ENCODE peak calls at places on chromosomes 7 and 10, in seven cellular contexts. One of them, this sample, is unnamed.

GRCh38 chr7:93025389-93025788 is 92.4 kb downstream of the SAMD9 start:
- DNase-seq in naive thymus-derived CD4-positive, alpha-beta T cell: no peak
- DNase-seq in mucosa of gallbladder: no peak
- DNase-seq in GM04504: no peak
- DNase-seq in posterior vena cava: no peak
- DNase-seq in GM23338: no peak
- DNase-seq in BJ: no peak
- DNase-seq in this sample: no peak

GRCh38 chr10:118290471-118290995 is 51.6 kb downstream of the FAM204A start:
- DNase-seq in BJ: no peak
- DNase-seq in GM04504: no peak
- DNase-seq in posterior vena cava: no peak
- DNase-seq in GM23338: no peak
- DNase-seq in naive thymus-derived CD4-positive, alpha-beta T cell: no peak
- DNase-seq in mucosa of gallbladder: no peak
- DNase-seq in this sample: no peak

GRCh38 chr7:53398566-53398965 is 363.1 kb downstream of the POM121L12 start:
- DNase-seq in naive thymus-derived CD4-positive, alpha-beta T cell: no peak
- DNase-seq in GM23338: no peak
- DNase-seq in GM04504: no peak
- DNase-seq in posterior vena cava: no peak
- DNase-seq in BJ: no peak
- DNase-seq in mucosa of gallbladder: no peak
- DNase-seq in this sample: no peak

GRCh38 chr7:54722026-54722425 is 37.0 kb downstream of the SEC61G start:
- DNase-seq in posterior vena cava: no peak
- DNase-seq in mucosa of gallbladder: no peak
- DNase-seq in GM04504: no peak
- DNase-seq in GM23338: no peak
- DNase-seq in BJ: no peak
- DNase-seq in naive thymus-derived CD4-positive, alpha-beta T cell: no peak
- DNase-seq in this sample: no peak

GRCh38 chr7:36303202-36304098 is 86.2 kb upstream of the ANLN start:
- DNase-seq in naive thymus-derived CD4-positive, alpha-beta T cell: no peak
- DNase-seq in mucosa of gallbladder: peak
- DNase-seq in posterior vena cava: peak
- DNase-seq in GM23338: no peak
- DNase-seq in GM04504: peak
- DNase-seq in BJ: peak
- DNase-seq in this sample: peak

GRCh38 chr10:106571216-106571954 is 593.1 kb downstream of the SORCS1 start:
- DNase-seq in mucosa of gallbladder: no peak
- DNase-seq in naive thymus-derived CD4-positive, alpha-beta T cell: no peak
- DNase-seq in BJ: no peak
- DNase-seq in GM04504: no peak
- DNase-seq in posterior vena cava: no peak
- DNase-seq in GM23338: peak
- DNase-seq in this sample: peak

GRCh38 chr7:22990588-22990949 is 23.4 kb downstream of the HYCC1 start:
- DNase-seq in posterior vena cava: no peak
- DNase-seq in GM23338: no peak
- DNase-seq in BJ: no peak
- DNase-seq in GM04504: peak
- DNase-seq in naive thymus-derived CD4-positive, alpha-beta T cell: no peak
- DNase-seq in mucosa of gallbladder: no peak
- DNase-seq in this sample: no peak

GRCh38 chr10:112360308-112361270 is 13.3 kb upstream of the ACSL5 start:
- DNase-seq in posterior vena cava: peak
- DNase-seq in GM23338: peak
- DNase-seq in GM04504: no peak
- DNase-seq in BJ: no peak
- DNase-seq in naive thymus-derived CD4-positive, alpha-beta T cell: no peak
- DNase-seq in mucosa of gallbladder: peak
- DNase-seq in this sample: no peak

GRCh38 chr7:137836113-137836509 is 10.7 kb downstream of the DGKI start:
- DNase-seq in naive thymus-derived CD4-positive, alpha-beta T cell: no peak
- DNase-seq in GM04504: no peak
- DNase-seq in mucosa of gallbladder: no peak
- DNase-seq in BJ: no peak
- DNase-seq in posterior vena cava: no peak
- DNase-seq in GM23338: no peak
- DNase-seq in this sample: no peak

GRCh38 chr7:55224111-55224510 is 141.0 kb upstream of the LANCL2 start:
- DNase-seq in naive thymus-derived CD4-positive, alpha-beta T cell: no peak
- DNase-seq in GM23338: no peak
- DNase-seq in BJ: no peak
- DNase-seq in GM04504: no peak
- DNase-seq in posterior vena cava: no peak
- DNase-seq in mucosa of gallbladder: no peak
- DNase-seq in this sample: no peak

GRCh38 chr7:38584443-38585210 is 46.5 kb downstream of the AMPH start:
- DNase-seq in GM04504: peak
- DNase-seq in mucosa of gallbladder: no peak
- DNase-seq in GM23338: no peak
- DNase-seq in posterior vena cava: no peak
- DNase-seq in naive thymus-derived CD4-positive, alpha-beta T cell: no peak
- DNase-seq in BJ: peak
- DNase-seq in this sample: no peak

GRCh38 chr10:123299598-123299997 is 145.4 kb downstream of the BUB3 start:
- DNase-seq in naive thymus-derived CD4-positive, alpha-beta T cell: no peak
- DNase-seq in posterior vena cava: no peak
- DNase-seq in BJ: no peak
- DNase-seq in GM23338: no peak
- DNase-seq in mucosa of gallbladder: no peak
- DNase-seq in GM04504: no peak
- DNase-seq in this sample: no peak

This sample was measured in midbrain.